ENCODE peak calls at places on chromosomes 13 and 19, in five cellular contexts. E, K, O, I and L are unnamed samples.

GRCh38 chr19:2618611-2619010 is 83.9 kb downstream of the GNG7 start:
- DNase-seq in K (peak; percentile 89), I (no peak), O (peak; percentile 59), E (no peak), L (peak; percentile 60)

GRCh38 chr13:50513528-50513863 is 330.0 kb downstream of the DLEU7 start:
- DNase-seq in K (no peak), O (no peak), E (no peak), I (no peak), L (no peak)

GRCh38 chr13:46106839-46107371 is 2.1 kb upstream of the CPB2 start:
- DNase-seq in I (no peak), E (no peak), O (no peak), K (no peak), L (no peak)

GRCh38 chr19:49812452-49812996 is 568 bp downstream of the FUZ start:
- DNase-seq in I (no peak), O (no peak), K (no peak), E (no peak), L (no peak)

GRCh38 chr13:92963029-92963428 is 263.6 kb upstream of the GPC6 start:
- DNase-seq in O (no peak), I (no peak), E (no peak), K (no peak), L (peak; percentile 60)

GRCh38 chr19:2494084-2494446 is 18.1 kb downstream of the GADD45B start:
- DNase-seq in E (peak; percentile 58), I (no peak), K (peak; percentile 55), O (no peak), L (peak; percentile 82)

GRCh38 chr19:14096272-14096992 is 5.9 kb upstream of the SAMD1 start:
- DNase-seq in K (no peak), E (no peak), I (no peak), O (no peak), L (no peak)

GRCh38 chr13:91181892-91182291 is 165.6 kb upstream of the MIR17HG start:
- DNase-seq in O (no peak), K (no peak), E (no peak), I (no peak), L (no peak)

GRCh38 chr13:79775830-79776229 is 294.9 kb downstream of the NDFIP2 start:
- DNase-seq in E (peak; percentile 22), I (no peak), K (peak; percentile 56), O (peak; percentile 29), L (peak; percentile 72)

GRCh38 chr19:12752056-12752781 is 628 bp downstream of the BEST2 start:
- DNase-seq in E (no peak), O (no peak), I (no peak), K (no peak), L (no peak)

GRCh38 chr19:45469835-45470146 is 2.0 kb downstream of the FOSB start:
- DNase-seq in I (no peak), K (no peak), O (peak; percentile 91), E (no peak), L (no peak)

GRCh38 chr13:69565334-69565733 is 542.3 kb upstream of the ATXN8OS start:
- DNase-seq in O (no peak), I (no peak), E (no peak), K (peak; percentile 63), L (peak; percentile 67)

GRCh38 chr19:13127051-13127450 is 9.0 kb downstream of the NACC1 start:
- DNase-seq in O (no peak), K (no peak), I (no peak), E (no peak), L (no peak)

GRCh38 chr19:41356984-41357739 is 3.4 kb upstream of the TGFB1 start:
- DNase-seq in K (no peak), E (no peak), I (no peak), O (no peak), L (no peak)

GRCh38 chr13:43374621-43375020 is 351.2 kb downstream of the DNAJC15 start:
- DNase-seq in I (no peak), K (peak; percentile 42), E (no peak), O (no peak), L (peak; percentile 85)

GRCh38 chr19:52170304-52170703 is 1.1 kb downstream of the ZNF836 start:
- DNase-seq in E (no peak), O (no peak), I (no peak), K (no peak), L (no peak)

GRCh38 chr19:926595-927043 is 784 bp downstream of the ARID3A start:
- DNase-seq in K (peak; percentile 63), O (peak; percentile 67), E (no peak), I (peak; percentile 89), L (no peak)

GRCh38 chr19:13016628-13017305 is 21.5 kb downstream of the NFIX start:
- DNase-seq in E (no peak), I (no peak), K (no peak), O (no peak), L (no peak)

GRCh38 chr19:45234089-45234869 is 10.9 kb downstream of the EXOC3L2 start:
- DNase-seq in I (no peak), K (peak; percentile 31), O (no peak), E (no peak), L (no peak)

GRCh38 chr13:46354143-46355087 is 32.6 kb downstream of the RUBCNL start:
- DNase-seq in E (no peak), I (no peak), K (peak; percentile 82), O (no peak), L (peak; percentile 97)

GRCh38 chr19:12783849-12784393 is 7.4 kb upstream of the JUNB start:
- DNase-seq in E (no peak), K (no peak), I (peak; percentile 87), O (no peak), L (no peak)

GRCh38 chr13:24906268-24906667 is 142.3 kb downstream of the RNF17 start:
- DNase-seq in I (no peak), O (no peak), K (no peak), E (no peak), L (no peak)

GRCh38 chr13:20431080-20431479 is 94.6 kb downstream of the CRYL1 start:
- DNase-seq in I (no peak), K (no peak), E (no peak), O (no peak), L (no peak)

GRCh38 chr19:20858218-20858617 is 64.8 kb upstream of the ZNF85 start:
- DNase-seq in I (no peak), E (no peak), O (no peak), K (no peak), L (no peak)

GRCh38 chr19:49129238-49129583 is 9.9 kb downstream of the PPFIA3 start:
- DNase-seq in K (no peak), E (no peak), O (no peak), I (no peak), L (no peak)

GRCh38 chr19:11381535-11382369 is 2.4 kb downstream of the EPOR start:
- DNase-seq in K (peak; percentile 97), I (peak; percentile 91), E (peak; percentile 37), O (peak; percentile 68), L (peak; percentile 75)

GRCh38 chr13:112605531-112605990 is 17.6 kb upstream of the TUBGCP3 start:
- DNase-seq in K (no peak), O (no peak), E (peak; percentile 6), I (no peak), L (no peak)

GRCh38 chr19:7480222-7480974 is 8.4 kb downstream of the PEX11G start:
- DNase-seq in O (no peak), K (no peak), E (no peak), I (no peak), L (no peak)

GRCh38 chr19:1082165-1082927 is 12.8 kb downstream of the POLR2E start:
- DNase-seq in K (peak; percentile 73), O (peak; percentile 96), E (no peak), I (peak; percentile 84), L (no peak)

GRCh38 chr13:49606747-49607648 is 21.3 kb upstream of the ARL11 start:
- DNase-seq in K (peak; percentile 84), E (peak; percentile 71), O (peak; percentile 92), I (peak; percentile 94), L (peak; percentile 77)

GRCh38 chr13:101346161-101346560 is 70.1 kb downstream of the NALCN start:
- DNase-seq in O (no peak), E (no peak), I (no peak), K (no peak), L (peak; percentile 74)

GRCh38 chr13:21576424-21576823 is 27.5 kb downstream of the MICU2 start:
- DNase-seq in K (peak; percentile 13), O (no peak), I (no peak), E (no peak), L (no peak)

GRCh38 chr19:49616945-49617344 is 23.0 kb downstream of the RRAS start:
- DNase-seq in O (no peak), E (no peak), K (no peak), I (no peak), L (no peak)

GRCh38 chr19:39934584-39935233 is at the start of gene FCGBP:
- DNase-seq in O (peak; percentile 66), I (no peak), K (no peak), E (no peak), L (no peak)

GRCh38 chr19:14383898-14384669 is 2.8 kb downstream of the ADGRE5 start:
- DNase-seq in E (no peak), K (peak; percentile 80), I (no peak), O (no peak), L (peak; percentile 36)

GRCh38 chr19:45169602-45170001 is 8.4 kb downstream of the TRAPPC6A start:
- DNase-seq in K (no peak), O (no peak), I (no peak), E (no peak), L (no peak)

GRCh38 chr13:19159181-19159580 is 22.4 kb downstream of the TUBA3C start:
- DNase-seq in O (no peak), I (peak; percentile 27), E (no peak), K (no peak), L (no peak)